ENCODE peak calls at places on chromosomes 13 and 19, in six cellular contexts. Q is AG08395; F is HS-27A; C is colonic mucosa; I is left colon; Y is stimulated activated naive CD8-positive, alpha-beta T cell treated with anti-CD3 and anti-CD28 coated beads, Interleukin-15, Interleukin-2, amounts not matched to agents 100 U/mL and 50 U/mL, for 24 hours. W is an unnamed sample.

GRCh38 chr19:45515807-45516401 is 8.6 kb downstream of the VASP start:
- DNase-seq in Q (no peak), F (no peak), C (peak), I (peak), Y (peak), W (no peak)

GRCh38 chr13:51444922-51445321 is 7.9 kb downstream of the INTS6 start:
- DNase-seq in Q (peak), F (no peak), C (no peak), I (no peak), Y (no peak), W (peak)

GRCh38 chr13:107518780-107519179 is 696.6 kb downstream of the LIG4 start:
- DNase-seq in Q (no peak), F (no peak), C (no peak), I (no peak), Y (no peak), W (no peak)

GRCh38 chr13:46622013-46622917 is 69.3 kb downstream of the LRCH1 start:
- DNase-seq in Q (no peak), F (no peak), C (no peak), I (no peak), Y (no peak), W (no peak)

GRCh38 chr13:43787998-43788397 is 1.2 kb upstream of the ENOX1 start:
- DNase-seq in Q (peak), F (no peak), C (no peak), I (no peak), Y (no peak), W (peak)

GRCh38 chr19:47699360-47699917 is 13.8 kb upstream of the EHD2 start:
- DNase-seq in Q (peak), F (no peak), C (peak), I (no peak), Y (peak), W (no peak)

GRCh38 chr13:49830721-49831120 is 38.2 kb upstream of the KPNA3 start:
- DNase-seq in Q (no peak), F (no peak), C (no peak), I (no peak), Y (no peak), W (no peak)

GRCh38 chr13:28753208-28753892 is 34.6 kb upstream of the SLC46A3 start:
- DNase-seq in Q (peak), F (peak), C (peak), I (peak), Y (no peak), W (peak)

GRCh38 chr13:98975822-98976261 is 2.0 kb downstream of the DOCK9 start:
- DNase-seq in Q (no peak), F (no peak), C (no peak), I (no peak), Y (no peak), W (no peak)

GRCh38 chr19:33339750-33340029 is 33.8 kb upstream of the CEBPG start:
- DNase-seq in Q (no peak), F (no peak), C (no peak), I (no peak), Y (no peak), W (no peak)

GRCh38 chr19:14337510-14337909 is 43.7 kb upstream of the ADGRE5 start:
- DNase-seq in Q (no peak), F (no peak), C (peak), I (peak), Y (peak), W (no peak)

GRCh38 chr13:47332149-47332548 is 435.3 kb upstream of the HTR2A start:
- DNase-seq in Q (no peak), F (no peak), C (no peak), I (no peak), Y (no peak), W (peak)

GRCh38 chr13:112978561-112979405 is 9.8 kb downstream of the MCF2L start:
- DNase-seq in Q (no peak), F (no peak), C (no peak), I (no peak), Y (no peak), W (no peak)

GRCh38 chr19:9885077-9885552 is 50.0 kb downstream of the PIN1 start:
- DNase-seq in Q (peak), F (no peak), C (no peak), I (no peak), Y (no peak), W (peak)

GRCh38 chr13:77952276-77952675 is 33.6 kb upstream of the EDNRB start:
- DNase-seq in Q (no peak), F (no peak), C (no peak), I (no peak), Y (no peak), W (no peak)

GRCh38 chr13:30844548-30845296 is 61.3 kb upstream of the MEDAG start:
- DNase-seq in Q (no peak), F (no peak), C (no peak), I (no peak), Y (no peak), W (no peak)

GRCh38 chr13:76730220-76730619 is 156.0 kb downstream of the KCTD12 start:
- DNase-seq in Q (no peak), F (no peak), C (no peak), I (no peak), Y (no peak), W (no peak)

GRCh38 chr19:40671404-40671803 is 19.0 kb downstream of the NUMBL start:
- DNase-seq in Q (no peak), F (no peak), C (no peak), I (no peak), Y (no peak), W (no peak)

GRCh38 chr13:41934120-41934519 is 26.8 kb downstream of the VWA8 start:
- DNase-seq in Q (no peak), F (no peak), C (no peak), I (no peak), Y (no peak), W (no peak)

GRCh38 chr19:35211545-35212230 is 16.9 kb downstream of the FAM187B start:
- DNase-seq in Q (no peak), F (no peak), C (peak), I (peak), Y (peak), W (no peak)

GRCh38 chr19:1501200-1501595 is 10.2 kb downstream of the REEP6 start:
- DNase-seq in Q (no peak), F (no peak), C (no peak), I (no peak), Y (no peak), W (no peak)

GRCh38 chr13:60396783-60397692 is at the start of gene TDRD3:
- DNase-seq in Q (peak), F (peak), C (peak), I (peak), Y (peak), W (peak)

GRCh38 chr13:33323766-33324525 is 38.4 kb upstream of the STARD13 start:
- DNase-seq in Q (peak), F (no peak), C (no peak), I (no peak), Y (no peak), W (no peak)

GRCh38 chr19:17294051-17294891 is 9.0 kb downstream of the ABHD8 start:
- DNase-seq in Q (peak), F (no peak), C (peak), I (no peak), Y (peak), W (no peak)

GRCh38 chr19:18415177-18415867 is 3.9 kb upstream of the SSBP4 start:
- DNase-seq in Q (peak), F (no peak), C (peak), I (peak), Y (no peak), W (peak)

GRCh38 chr19:41323430-41324125 is 13.6 kb downstream of the CCDC97 start:
- DNase-seq in Q (peak), F (peak), C (peak), I (peak), Y (no peak), W (peak)

GRCh38 chr13:44397766-44398223 is 24.2 kb downstream of the SERP2 start:
- DNase-seq in Q (peak), F (no peak), C (no peak), I (no peak), Y (no peak), W (no peak)

GRCh38 chr13:37811441-37811840 is 58.1 kb downstream of the TRPC4 start:
- DNase-seq in Q (no peak), F (no peak), C (no peak), I (no peak), Y (no peak), W (no peak)

GRCh38 chr13:84479656-84480055 is 597.4 kb upstream of the SLITRK1 start:
- DNase-seq in Q (no peak), F (no peak), C (no peak), I (no peak), Y (no peak), W (peak)

GRCh38 chr19:5480427-5480836 is 25.2 kb downstream of the ZNRF4 start:
- DNase-seq in Q (peak), F (no peak), C (peak), I (no peak), Y (peak), W (no peak)

GRCh38 chr19:21233691-21234090 is 91.9 kb downstream of the ZNF431 start:
- DNase-seq in Q (no peak), F (no peak), C (no peak), I (no peak), Y (no peak), W (no peak)

GRCh38 chr19:46431824-46432223 is 3.1 kb upstream of the PNMA8C start:
- DNase-seq in Q (no peak), F (no peak), C (no peak), I (no peak), Y (no peak), W (no peak)

GRCh38 chr13:109724603-109725002 is 61.8 kb downstream of the IRS2 start:
- DNase-seq in Q (no peak), F (no peak), C (no peak), I (no peak), Y (no peak), W (no peak)

GRCh38 chr13:99505814-99506269 is 4.6 kb downstream of the TM9SF2 start:
- DNase-seq in Q (peak), F (no peak), C (no peak), I (no peak), Y (no peak), W (peak)

GRCh38 chr19:18340990-18341868 is 831 bp downstream of the PGPEP1 start:
- DNase-seq in Q (peak), F (no peak), C (peak), I (peak), Y (peak), W (peak)

GRCh38 chr13:52024481-52024880 is at the start of gene UTP14C:
- DNase-seq in Q (no peak), F (no peak), C (no peak), I (no peak), Y (no peak), W (no peak)

GRCh38 chr19:1745589-1746031 is 7.7 kb upstream of the ONECUT3 start:
- DNase-seq in Q (no peak), F (no peak), C (no peak), I (no peak), Y (no peak), W (no peak)

GRCh38 chr19:17311455-17312248 is 2.3 kb downstream of the DDA1 start:
- DNase-seq in Q (peak), F (no peak), C (no peak), I (no peak), Y (no peak), W (peak)